ENCODE peak calls at places on chromosomes 7 and 10, in six cellular contexts. One of them, this sample, is unnamed.

GRCh38 chr7:98291717-98292116 is 10.2 kb downstream of the BRI3 start:
- DNase-seq in Peyer's patch: no peak
- DNase-seq in stomach: no peak
- DNase-seq in IMR-90: no peak
- DNase-seq in uterus: no peak
- DNase-seq in heart left ventricle: no peak
- DNase-seq in this sample: no peak

GRCh38 chr7:34652784-34653183 is 5.2 kb upstream of the NPSR1 start:
- DNase-seq in heart left ventricle: no peak
- DNase-seq in stomach: no peak
- DNase-seq in Peyer's patch: no peak
- DNase-seq in uterus: no peak
- DNase-seq in IMR-90: no peak
- DNase-seq in this sample: no peak

GRCh38 chr7:22220947-22221346 is 136.0 kb downstream of the RAPGEF5 start:
- DNase-seq in heart left ventricle: no peak
- DNase-seq in Peyer's patch: no peak
- DNase-seq in stomach: no peak
- DNase-seq in IMR-90: no peak
- DNase-seq in uterus: no peak
- DNase-seq in this sample: no peak

GRCh38 chr7:7100432-7100849 is 81.9 kb upstream of the C1GALT1 start:
- DNase-seq in stomach: no peak
- DNase-seq in Peyer's patch: no peak
- DNase-seq in uterus: no peak
- DNase-seq in heart left ventricle: no peak
- DNase-seq in IMR-90: no peak
- DNase-seq in this sample: peak; percentile 100

GRCh38 chr7:150923191-150923590 is 54.9 kb downstream of the KCNH2 start:
- DNase-seq in uterus: no peak
- DNase-seq in Peyer's patch: no peak
- DNase-seq in IMR-90: no peak
- DNase-seq in stomach: no peak
- DNase-seq in heart left ventricle: no peak
- DNase-seq in this sample: no peak

GRCh38 chr10:96306516-96306915 is 2.3 kb downstream of the DNTT start:
- DNase-seq in IMR-90: no peak
- DNase-seq in Peyer's patch: peak; percentile 49
- DNase-seq in heart left ventricle: peak; percentile 79
- DNase-seq in uterus: no peak
- DNase-seq in stomach: no peak
- DNase-seq in this sample: no peak

GRCh38 chr7:107501593-107501992 is 31.7 kb downstream of the GPR22 start:
- DNase-seq in IMR-90: peak; percentile 41
- DNase-seq in uterus: no peak
- DNase-seq in heart left ventricle: no peak
- DNase-seq in Peyer's patch: no peak
- DNase-seq in stomach: no peak
- DNase-seq in this sample: peak; percentile 82

GRCh38 chr10:12503311-12503710 is 154.0 kb downstream of the CAMK1D start:
- DNase-seq in heart left ventricle: no peak
- DNase-seq in uterus: no peak
- DNase-seq in stomach: peak; percentile 23
- DNase-seq in Peyer's patch: no peak
- DNase-seq in IMR-90: no peak
- DNase-seq in this sample: peak; percentile 15

GRCh38 chr7:22230238-22230637 is 126.7 kb downstream of the RAPGEF5 start:
- DNase-seq in IMR-90: no peak
- DNase-seq in heart left ventricle: no peak
- DNase-seq in Peyer's patch: no peak
- DNase-seq in uterus: no peak
- DNase-seq in stomach: no peak
- DNase-seq in this sample: no peak

GRCh38 chr7:30923774-30924413 is 12.2 kb downstream of the AQP1 start:
- DNase-seq in stomach: peak; percentile 4
- DNase-seq in heart left ventricle: no peak
- DNase-seq in IMR-90: no peak
- DNase-seq in Peyer's patch: no peak
- DNase-seq in uterus: no peak
- DNase-seq in this sample: no peak

GRCh38 chr7:51304729-51305128 is 11.9 kb downstream of the COBL start:
- DNase-seq in Peyer's patch: no peak
- DNase-seq in heart left ventricle: no peak
- DNase-seq in IMR-90: no peak
- DNase-seq in stomach: no peak
- DNase-seq in uterus: no peak
- DNase-seq in this sample: no peak

GRCh38 chr10:11819027-11819426 is 4.1 kb upstream of the PROSER2 start:
- DNase-seq in uterus: no peak
- DNase-seq in heart left ventricle: no peak
- DNase-seq in IMR-90: no peak
- DNase-seq in stomach: no peak
- DNase-seq in Peyer's patch: no peak
- DNase-seq in this sample: no peak

GRCh38 chr10:34575882-34576281 is 239.2 kb downstream of the PARD3 start:
- DNase-seq in uterus: no peak
- DNase-seq in stomach: no peak
- DNase-seq in IMR-90: peak; percentile 82
- DNase-seq in Peyer's patch: no peak
- DNase-seq in heart left ventricle: no peak
- DNase-seq in this sample: no peak

GRCh38 chr10:126160571-126160970 is 227.7 kb downstream of the ADAM12 start:
- DNase-seq in stomach: no peak
- DNase-seq in Peyer's patch: no peak
- DNase-seq in IMR-90: no peak
- DNase-seq in heart left ventricle: no peak
- DNase-seq in uterus: no peak
- DNase-seq in this sample: no peak

GRCh38 chr7:12653127-12653917 is 34.1 kb upstream of the ARL4A start:
- DNase-seq in IMR-90: peak; percentile 34
- DNase-seq in stomach: no peak
- DNase-seq in uterus: no peak
- DNase-seq in Peyer's patch: no peak
- DNase-seq in heart left ventricle: no peak
- DNase-seq in this sample: no peak
- TF ChIP-seq POLR2A in IMR-90: no peak
- TF ChIP-seq POLR2A in stomach: no peak
- TF ChIP-seq POLR2A in uterus: no peak
- TF ChIP-seq POLR2A in Peyer's patch: no peak
- TF ChIP-seq POLR2A in heart left ventricle: no peak
- TF ChIP-seq POLR2A in this sample: no peak

GRCh38 chr7:139133335-139134139 is 24.0 kb upstream of the ZC3HAV1 start:
- DNase-seq in stomach: peak; percentile 88
- DNase-seq in IMR-90: peak; percentile 86
- DNase-seq in heart left ventricle: peak; percentile 90
- DNase-seq in Peyer's patch: peak; percentile 82
- DNase-seq in uterus: peak; percentile 85
- DNase-seq in this sample: peak; percentile 94
- TF ChIP-seq POLR2A in stomach: no peak
- TF ChIP-seq POLR2A in IMR-90: no peak
- TF ChIP-seq POLR2A in heart left ventricle: no peak
- TF ChIP-seq POLR2A in Peyer's patch: peak; percentile 14
- TF ChIP-seq POLR2A in uterus: no peak
- TF ChIP-seq POLR2A in this sample: peak; percentile 65

GRCh38 chr10:21464134-21464533 is 61.3 kb downstream of the SKIDA1 start:
- DNase-seq in stomach: no peak
- DNase-seq in uterus: no peak
- DNase-seq in heart left ventricle: no peak
- DNase-seq in IMR-90: no peak
- DNase-seq in Peyer's patch: no peak
- DNase-seq in this sample: no peak
- TF ChIP-seq POLR2A in stomach: no peak
- TF ChIP-seq POLR2A in uterus: no peak
- TF ChIP-seq POLR2A in heart left ventricle: no peak
- TF ChIP-seq POLR2A in IMR-90: no peak
- TF ChIP-seq POLR2A in Peyer's patch: no peak
- TF ChIP-seq POLR2A in this sample: no peak

DNA sequence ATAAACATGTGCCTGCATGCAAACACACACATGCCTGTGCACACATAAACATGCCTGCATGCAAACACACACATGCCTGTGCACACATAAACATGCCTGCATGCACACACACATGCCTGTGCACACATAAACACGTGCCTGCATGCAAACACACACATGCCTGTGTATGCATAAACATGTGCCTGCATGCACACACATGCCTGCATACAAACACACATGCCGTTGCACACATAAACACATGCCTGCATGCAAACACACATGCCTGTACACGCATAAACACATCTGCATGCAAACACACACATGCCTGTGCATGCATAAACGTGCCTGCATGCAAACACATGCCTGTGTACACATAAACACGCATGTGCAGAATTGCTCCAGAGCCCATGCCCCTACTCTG is 22.4 kb downstream of the NKX6-2 start:
- DNase-seq in stomach: no peak
- DNase-seq in uterus: no peak
- DNase-seq in heart left ventricle: no peak
- DNase-seq in Peyer's patch: no peak
- DNase-seq in IMR-90: no peak
- DNase-seq in this sample: no peak
- TF ChIP-seq POLR2A in stomach: no peak
- TF ChIP-seq POLR2A in uterus: no peak
- TF ChIP-seq POLR2A in heart left ventricle: no peak
- TF ChIP-seq POLR2A in Peyer's patch: no peak
- TF ChIP-seq POLR2A in IMR-90: no peak
- TF ChIP-seq POLR2A in this sample: no peak

GRCh38 chr7:831596-832291 is 532 bp upstream of the SUN1 start:
- DNase-seq in uterus: no peak
- DNase-seq in heart left ventricle: no peak
- DNase-seq in IMR-90: peak; percentile 94
- DNase-seq in Peyer's patch: no peak
- DNase-seq in stomach: no peak
- DNase-seq in this sample: peak; percentile 15
- TF ChIP-seq POLR2A in uterus: peak; percentile 66
- TF ChIP-seq POLR2A in heart left ventricle: no peak
- TF ChIP-seq POLR2A in IMR-90: peak; percentile 64
- TF ChIP-seq POLR2A in Peyer's patch: no peak
- TF ChIP-seq POLR2A in stomach: no peak
- TF ChIP-seq POLR2A in this sample: no peak

GRCh38 chr7:87173456-87173855 is 21.2 kb downstream of the DMTF1 start:
- DNase-seq in heart left ventricle: no peak
- DNase-seq in uterus: no peak
- DNase-seq in stomach: no peak
- DNase-seq in IMR-90: no peak
- DNase-seq in Peyer's patch: no peak
- DNase-seq in this sample: peak; percentile 21

GRCh38 chr7:87179180-87179579 is 26.9 kb downstream of the DMTF1 start:
- DNase-seq in stomach: no peak
- DNase-seq in Peyer's patch: no peak
- DNase-seq in IMR-90: no peak
- DNase-seq in heart left ventricle: no peak
- DNase-seq in uterus: no peak
- DNase-seq in this sample: no peak

GRCh38 chr7:87178320-87178719 is 26.1 kb downstream of the DMTF1 start:
- DNase-seq in IMR-90: no peak
- DNase-seq in uterus: no peak
- DNase-seq in Peyer's patch: no peak
- DNase-seq in heart left ventricle: no peak
- DNase-seq in stomach: no peak
- DNase-seq in this sample: no peak
- TF ChIP-seq POLR2A in IMR-90: no peak
- TF ChIP-seq POLR2A in uterus: no peak
- TF ChIP-seq POLR2A in Peyer's patch: no peak
- TF ChIP-seq POLR2A in heart left ventricle: no peak
- TF ChIP-seq POLR2A in stomach: no peak
- TF ChIP-seq POLR2A in this sample: no peak

DNA sequence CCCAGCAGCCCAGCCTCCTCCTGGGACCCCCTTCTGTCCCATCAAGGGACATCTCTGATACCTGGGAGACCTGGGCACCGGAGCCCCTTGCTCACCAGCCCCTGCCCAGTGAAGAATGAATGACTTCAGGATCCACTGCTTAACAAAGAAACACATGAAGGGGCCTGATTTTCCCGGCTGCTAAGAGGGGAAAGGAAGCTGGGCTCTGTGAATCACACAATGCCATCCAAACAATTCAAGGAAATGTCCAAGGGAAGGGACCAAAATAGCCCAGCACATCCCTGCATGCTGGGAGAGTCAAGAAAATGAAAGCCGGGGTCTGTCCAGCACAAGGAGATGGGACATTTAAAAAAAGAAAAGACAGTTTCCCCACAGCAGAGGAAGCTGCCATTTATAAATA is 128.7 kb upstream of the JCAD start:
- DNase-seq in stomach: no peak
- DNase-seq in heart left ventricle: no peak
- DNase-seq in Peyer's patch: no peak
- DNase-seq in uterus: no peak
- DNase-seq in IMR-90: peak; percentile 38
- DNase-seq in this sample: no peak
- TF ChIP-seq POLR2A in stomach: no peak
- TF ChIP-seq POLR2A in heart left ventricle: no peak
- TF ChIP-seq POLR2A in Peyer's patch: no peak
- TF ChIP-seq POLR2A in uterus: no peak
- TF ChIP-seq POLR2A in IMR-90: no peak
- TF ChIP-seq POLR2A in this sample: no peak

GRCh38 chr7:26151650-26151952 is 397 bp upstream of the NFE2L3 start:
- DNase-seq in uterus: no peak
- DNase-seq in stomach: no peak
- DNase-seq in Peyer's patch: no peak
- DNase-seq in heart left ventricle: no peak
- DNase-seq in IMR-90: no peak
- DNase-seq in this sample: no peak

GRCh38 chr7:26153246-26153822 is 1.3 kb downstream of the NFE2L3 start:
- DNase-seq in stomach: no peak
- DNase-seq in heart left ventricle: no peak
- DNase-seq in uterus: no peak
- DNase-seq in Peyer's patch: peak; percentile 25
- DNase-seq in IMR-90: no peak
- DNase-seq in this sample: no peak

GRCh38 chr7:26151096-26151495 is 902 bp upstream of the NFE2L3 start:
- DNase-seq in heart left ventricle: no peak
- DNase-seq in uterus: no peak
- DNase-seq in stomach: no peak
- DNase-seq in Peyer's patch: no peak
- DNase-seq in IMR-90: no peak
- DNase-seq in this sample: no peak

GRCh38 chr7:26153823-26154783 is 2.1 kb downstream of the NFE2L3 start:
- DNase-seq in heart left ventricle: peak; percentile 32
- DNase-seq in IMR-90: peak; percentile 68
- DNase-seq in Peyer's patch: peak; percentile 38
- DNase-seq in stomach: peak; percentile 77
- DNase-seq in uterus: no peak
- DNase-seq in this sample: no peak

DNA sequence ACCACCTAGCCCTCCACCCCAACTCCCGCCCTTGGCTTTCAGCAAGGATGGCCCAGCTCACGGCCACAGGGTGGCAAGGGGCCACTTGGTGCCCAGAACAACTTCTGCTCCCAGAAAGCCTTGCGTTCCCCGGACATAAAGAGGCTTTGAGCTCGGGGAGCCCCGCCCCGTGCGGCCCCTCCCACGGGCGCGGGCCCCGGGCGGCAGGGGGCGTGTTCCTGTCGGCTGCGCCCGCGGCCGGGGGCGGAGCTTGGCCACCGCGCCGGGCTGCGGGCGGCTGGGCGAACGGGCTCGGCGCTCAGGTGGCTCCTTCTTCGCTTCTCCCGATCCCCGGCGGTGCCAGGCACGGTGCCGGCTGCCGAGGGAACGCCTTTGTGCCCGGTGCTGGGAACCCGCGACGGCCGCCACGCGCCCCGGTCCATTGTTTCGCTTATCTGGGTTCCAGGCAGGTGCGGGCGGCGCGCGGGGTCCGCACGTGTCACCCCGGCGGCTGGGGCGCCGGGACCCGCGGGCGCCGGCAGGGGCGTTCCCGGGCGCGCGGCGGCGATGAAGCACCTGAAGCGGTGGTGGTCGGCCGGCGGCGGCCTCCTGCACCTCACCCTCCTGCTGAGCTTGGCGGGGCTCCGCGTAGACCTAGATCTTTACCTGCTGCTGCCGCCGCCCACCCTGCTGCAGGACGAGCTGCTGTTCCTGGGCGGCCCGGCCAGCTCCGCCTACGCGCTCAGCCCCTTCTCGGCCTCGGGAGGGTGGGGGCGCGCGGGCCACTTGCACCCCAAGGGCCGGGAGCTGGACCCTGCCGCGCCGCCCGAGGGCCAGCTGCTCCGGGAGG is at the start of gene NFE2L3:
- DNase-seq in Peyer's patch: peak; percentile 87
- DNase-seq in heart left ventricle: peak; percentile 78
- DNase-seq in uterus: peak; percentile 44
- DNase-seq in IMR-90: peak; percentile 63
- DNase-seq in stomach: peak; percentile 90
- DNase-seq in this sample: peak; percentile 87
- TF ChIP-seq POLR2A in Peyer's patch: peak; percentile 41
- TF ChIP-seq POLR2A in heart left ventricle: no peak
- TF ChIP-seq POLR2A in uterus: no peak
- TF ChIP-seq POLR2A in IMR-90: no peak
- TF ChIP-seq POLR2A in stomach: no peak
- TF ChIP-seq POLR2A in this sample: peak; percentile 72